ENCODE peak calls at places on chromosomes 16 and 17, in four cellular contexts. G is astrocyte, Q is A673, V is bronchial epithelial cell. B is an unnamed sample.

GRCh38 chr17:35373532-35373983 is at the start of gene SLFN11:
- DNase-seq in G (peak; percentile 72), Q (peak; percentile 93), V (peak; percentile 17), B (peak; percentile 43)

GRCh38 chr17:2521257-2521656 is 9.6 kb upstream of the METTL16 start:
- DNase-seq in V (no peak), G (no peak), Q (no peak), B (no peak)

GRCh38 chr16:370980-371728 is 816 bp upstream of the MRPL28 start:
- DNase-seq in G (no peak), Q (no peak), V (no peak), B (no peak)

GRCh38 chr16:16143038-16143763 is 80.1 kb downstream of the ABCC6 start:
- DNase-seq in G (no peak), V (peak; percentile 21), Q (peak; percentile 17), B (no peak)

GRCh38 chr17:21214015-21214776 is at the start of gene TMEM11:
- DNase-seq in G (peak; percentile 91), Q (peak; percentile 97), V (peak; percentile 87), B (peak; percentile 73)

GRCh38 chr16:10183606-10183959 is 1.4 kb upstream of the GRIN2A start:
- DNase-seq in G (no peak), V (no peak), Q (no peak), B (no peak)

GRCh38 chr17:16515933-16516332 is 23.9 kb upstream of the LRRC75A start:
- DNase-seq in V (no peak), Q (no peak), G (no peak), B (no peak)

GRCh38 chr16:11348737-11349598 is 3.7 kb downstream of the RMI2 start:
- DNase-seq in V (no peak), Q (no peak), G (no peak), B (no peak)

GRCh38 chr16:2029350-2029749 is 2.6 kb downstream of the NHERF2 start:
- DNase-seq in Q (no peak), G (no peak), V (no peak), B (no peak)
- H3K4me3 ChIP-seq in Q (no peak overlapping the region), G (no peak overlapping the region), V (no peak overlapping the region), B (no peak overlapping the region)

GRCh38 chr16:64950262-64950661 is 171.6 kb downstream of the CDH11 start:
- DNase-seq in V (no peak), G (no peak), Q (peak; percentile 27), B (no peak)
- TF ChIP-seq CTCF in V (no peak), G (peak; percentile 25), Q (peak; percentile 47), B (peak; percentile 38)

GRCh38 chr16:3458852-3459361 is 15.4 kb downstream of the NAA60 start:
- DNase-seq in Q (no peak), G (no peak), V (peak; percentile 17), B (no peak)

GRCh38 chr16:3460585-3460984 is 17.1 kb downstream of the NAA60 start:
- DNase-seq in G (no peak), Q (no peak), V (no peak), B (no peak)

GRCh38 chr16:3458278-3458851 is 14.9 kb downstream of the NAA60 start:
- DNase-seq in V (peak; percentile 18), Q (no peak), G (peak; percentile 49), B (no peak)

GRCh38 chr16:3460121-3460520 is 16.6 kb downstream of the NAA60 start:
- DNase-seq in G (no peak), V (no peak), Q (no peak), B (no peak)

GRCh38 chr16:3459401-3460090 is 16.1 kb downstream of the NAA60 start:
- DNase-seq in Q (no peak), V (no peak), G (peak; percentile 12), B (no peak)
- H3K4me3 ChIP-seq in Q (peak overlapping the region; percentile 87), V (no peak overlapping the region), G (peak overlapping the region; percentile 79), B (peak overlapping the region; percentile 77)

GRCh38 chr16:23728112-23728477 is 15.1 kb upstream of the ERN2 start:
- DNase-seq in V (no peak), Q (no peak), G (no peak), B (no peak)
- TF ChIP-seq CTCF in V (no peak), Q (peak; percentile 14), G (no peak), B (no peak)

GRCh38 chr17:80649200-80649644 is 104.6 kb downstream of the RPTOR start:
- DNase-seq in G (no peak), Q (no peak), V (peak; percentile 47), B (no peak)
- H3K4me3 ChIP-seq in G (no peak overlapping the region), Q (no peak overlapping the region), V (no peak overlapping the region), B (no peak overlapping the region)

B was measured in HFF-Myc.